ENCODE peak calls at places on chromosome 13, in seven cellular contexts. R is activated B cell treated with CpG ODN at 0.5 μM for 24 hours, Q is neural progenitor cell, E is astrocyte of the spinal cord, J is MCF 10A, A is AG10803, S is GM23338. V is an unnamed sample.

GRCh38 chr13:96090240-96091101 is 564 bp downstream of the HS6ST3 start:
- DNase-seq in R (no peak), Q (peak; percentile 66), E (peak; percentile 7), J (no peak), A (peak; percentile 5), S (peak; percentile 68), V (peak; percentile 57)

GRCh38 chr13:49248433-49249002 is 793 bp downstream of the CDADC1 start:
- DNase-seq in R (no peak), Q (peak; percentile 4), E (peak; percentile 25), J (no peak), A (peak; percentile 24), S (no peak), V (no peak)

GRCh38 chr13:28819046-28819747 is 942 bp upstream of the MTUS2 start:
- DNase-seq in R (no peak), Q (peak; percentile 68), E (peak; percentile 12), J (no peak), A (peak; percentile 24), S (peak; percentile 73), V (no peak)

GRCh38 chr13:110382229-110382628 is 75.1 kb downstream of the COL4A2 start:
- DNase-seq in R (no peak), Q (no peak), E (peak; percentile 87), J (peak; percentile 71), A (peak; percentile 70), S (no peak), V (no peak)

GRCh38 chr13:110319397-110319773 is 12.3 kb downstream of the COL4A2 start:
- DNase-seq in R (no peak), Q (no peak), E (no peak), J (no peak), A (no peak), S (no peak), V (no peak)

GRCh38 chr13:94700536-94700935 is 11.8 kb downstream of the SOX21 start:
- DNase-seq in R (no peak), Q (no peak), E (no peak), J (no peak), A (no peak), S (no peak), V (no peak)

GRCh38 chr13:76231522-76232167 is 595.5 kb downstream of the LMO7 start:
- DNase-seq in R (no peak), Q (no peak), E (no peak), J (peak; percentile 21), A (no peak), S (peak; percentile 15), V (no peak)

GRCh38 chr13:46893820-46894533 is 2.9 kb downstream of the HTR2A start:
- DNase-seq in R (peak; percentile 67), Q (peak; percentile 90), E (peak; percentile 82), J (peak; percentile 64), A (peak; percentile 54), S (peak; percentile 78), V (peak; percentile 85)

GRCh38 chr13:34156841-34157365 is 339.0 kb downstream of the RFC3 start:
- DNase-seq in R (no peak), Q (no peak), E (peak; percentile 96), J (peak; percentile 95), A (peak; percentile 91), S (no peak), V (peak; percentile 24)

GRCh38 chr13:113926301-113926761 is 47.5 kb downstream of the C13orf46 start:
- DNase-seq in R (no peak), Q (no peak), E (no peak), J (peak; percentile 80), A (peak; percentile 90), S (no peak), V (no peak)

GRCh38 chr13:103568314-103568713 is 502.1 kb upstream of the SLC10A2 start:
- DNase-seq in R (no peak), Q (no peak), E (no peak), J (no peak), A (no peak), S (no peak), V (no peak)

GRCh38 chr13:110874508-110874960 is 40.3 kb downstream of the ANKRD10 start:
- DNase-seq in R (no peak), Q (peak; percentile 89), E (peak; percentile 72), J (peak; percentile 80), A (peak; percentile 35), S (peak; percentile 93), V (peak; percentile 83)

GRCh38 chr13:69704311-69704710 is 403.3 kb upstream of the ATXN8OS start:
- DNase-seq in R (no peak), Q (no peak), E (peak; percentile 48), J (no peak), A (no peak), S (no peak), V (no peak)

GRCh38 chr13:45879666-45880065 is 28.1 kb upstream of the SIAH3 start:
- DNase-seq in R (no peak), Q (peak; percentile 55), E (peak; percentile 9), J (peak; percentile 76), A (no peak), S (peak; percentile 70), V (peak; percentile 39)

GRCh38 chr13:46717275-46717674 is 79.7 kb downstream of the ESD start:
- DNase-seq in R (no peak), Q (no peak), E (no peak), J (no peak), A (no peak), S (no peak), V (no peak)

GRCh38 chr13:107531180-107531579 is 684.2 kb downstream of the LIG4 start:
- DNase-seq in R (no peak), Q (no peak), E (no peak), J (no peak), A (no peak), S (no peak), V (no peak)

GRCh38 chr13:41199526-41199925 is 5.2 kb upstream of the KBTBD7 start:
- DNase-seq in R (no peak), Q (no peak), E (no peak), J (no peak), A (no peak), S (no peak), V (no peak)

GRCh38 chr13:94617389-94618000 is 15.8 kb downstream of the GPR180 start:
- DNase-seq in R (no peak), Q (no peak), E (peak; percentile 24), J (peak; percentile 54), A (peak; percentile 13), S (peak; percentile 35), V (no peak)

GRCh38 chr13:46516624-46517318 is 36.2 kb upstream of the LRCH1 start:
- DNase-seq in R (no peak), Q (peak; percentile 47), E (peak; percentile 33), J (no peak), A (peak; percentile 17), S (peak; percentile 16), V (no peak)

GRCh38 chr13:50170447-50171037 is 155.3 kb downstream of the KCNRG start:
- DNase-seq in R (no peak), Q (no peak), E (peak; percentile 46), J (peak; percentile 42), A (peak; percentile 41), S (no peak), V (no peak)

GRCh38 chr13:28753208-28753892 is 34.6 kb upstream of the SLC46A3 start:
- DNase-seq in R (no peak), Q (no peak), E (peak; percentile 88), J (peak; percentile 93), A (peak; percentile 96), S (peak; percentile 86), V (no peak)

GRCh38 chr13:51584731-51585191 is 499 bp downstream of the WDFY2 start:
- DNase-seq in R (no peak), Q (peak; percentile 84), E (peak; percentile 65), J (peak; percentile 74), A (peak; percentile 31), S (peak; percentile 82), V (peak; percentile 69)
- TF ChIP-seq CTCF in R (no peak), Q (peak; percentile 16), E (peak; percentile 23), J (no peak), A (peak; percentile 8), S (no peak), V (no peak)

GRCh38 chr13:100432611-100433010 is 156.0 kb downstream of the GGACT start:
- DNase-seq in R (no peak), Q (no peak), E (no peak), J (no peak), A (no peak), S (no peak), V (no peak)
- TF ChIP-seq CTCF in R (no peak), Q (no peak), E (no peak), J (no peak), A (no peak), S (no peak), V (no peak)

GRCh38 chr13:81334481-81334880 is 993.6 kb upstream of the SPRY2 start:
- DNase-seq in R (no peak), Q (no peak), E (no peak), J (no peak), A (no peak), S (no peak), V (no peak)
- TF ChIP-seq CTCF in R (no peak), Q (no peak), E (no peak), J (no peak), A (no peak), S (no peak), V (no peak)

GRCh38 chr13:98541701-98542203 is 35.2 kb downstream of the STK24 start:
- DNase-seq in R (no peak), Q (no peak), E (no peak), J (no peak), A (no peak), S (no peak), V (no peak)
- TF ChIP-seq CTCF in R (no peak), Q (peak; percentile 8), E (no peak), J (no peak), A (peak; percentile 25), S (no peak), V (no peak)

GRCh38 chr13:30355405-30355741 is 48.0 kb upstream of the KATNAL1 start:
- DNase-seq in R (peak; percentile 61), Q (peak; percentile 34), E (no peak), J (no peak), A (no peak), S (peak; percentile 57), V (peak; percentile 46)
- TF ChIP-seq CTCF in R (no peak), Q (no peak), E (peak; percentile 13), J (no peak), A (no peak), S (peak; percentile 50), V (peak; percentile 41)

DNA sequence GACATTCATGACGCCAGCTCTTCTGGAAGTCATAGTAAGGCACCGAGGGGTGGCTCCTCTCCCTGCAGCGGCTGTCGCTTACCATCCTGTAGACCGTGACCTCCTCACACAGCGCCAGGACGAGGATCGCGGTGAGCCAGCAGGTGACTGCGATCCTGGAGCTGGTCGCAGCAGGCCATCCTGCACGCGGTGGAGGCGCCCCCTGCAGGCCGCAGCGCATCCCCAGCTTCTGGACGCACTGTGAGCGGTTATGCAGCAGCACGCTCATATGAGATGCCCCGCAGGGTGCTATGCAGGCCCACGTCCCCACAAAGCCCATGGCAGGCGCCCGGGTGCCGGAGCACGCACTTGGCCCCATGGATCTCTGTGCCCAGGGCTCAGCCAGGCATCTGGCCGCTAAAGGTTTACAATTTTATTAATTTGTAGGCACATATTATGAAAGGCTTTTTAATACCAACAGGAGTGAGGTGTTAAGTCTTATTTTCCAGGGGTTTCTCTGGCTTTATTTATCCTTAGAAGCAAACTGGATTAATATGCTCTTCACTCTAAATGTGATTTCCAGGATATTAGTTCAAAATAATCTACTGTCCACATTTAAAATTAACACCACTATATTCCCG is 35.6 kb upstream of the PSPC1 start:
- DNase-seq in R (peak; percentile 17), Q (peak; percentile 76), E (peak; percentile 18), J (no peak), A (no peak), S (peak; percentile 92), V (peak; percentile 91)
- TF ChIP-seq CTCF in R (no peak), Q (peak; percentile 85), E (peak; percentile 60), J (peak; percentile 27), A (peak; percentile 22), S (peak; percentile 92), V (peak; percentile 75)

V was measured in glutamatergic neuron.